ENCODE peak calls at places on chromosome 16, in four cellular contexts. E is BJ, R is GM06990, O is neural progenitor cell. T is an unnamed sample.

GRCh38 chr16:81198635-81199034 is 39.9 kb upstream of the BCO1 start:
- DNase-seq in R (no peak), O (no peak), E (no peak), T (no peak)

GRCh38 chr16:80518436-80518835 is 22.4 kb upstream of the DYNLRB2 start:
- DNase-seq in R (peak; percentile 9), E (no peak), O (no peak), T (no peak)

GRCh38 chr16:13873835-13874438 is 46.0 kb upstream of the ERCC4 start:
- DNase-seq in E (no peak), R (no peak), O (peak; percentile 75), T (no peak)

GRCh38 chr16:6642271-6642670 is 690.4 kb upstream of the RBFOX1 start:
- DNase-seq in E (no peak), R (no peak), O (no peak), T (no peak)

GRCh38 chr16:12054868-12055267 is 78.3 kb downstream of the SNX29 start:
- DNase-seq in E (no peak), R (no peak), O (no peak), T (no peak)

GRCh38 chr16:85168732-85169256 is 56.5 kb upstream of the CIBAR2 start:
- DNase-seq in O (peak; percentile 86), R (no peak), E (no peak), T (peak; percentile 88)

GRCh38 chr16:59385953-59386352 is 651.8 kb upstream of the GOT2 start:
- DNase-seq in E (peak; percentile 89), O (no peak), R (no peak), T (no peak)

GRCh38 chr16:73176577-73177013 is 128.7 kb upstream of the ZFHX3 start:
- DNase-seq in O (peak; percentile 27), R (no peak), E (peak; percentile 91), T (no peak)

GRCh38 chr16:21169249-21169981 is 10.9 kb downstream of the LDAF1 start:
- DNase-seq in R (no peak), E (no peak), O (no peak), T (no peak)

GRCh38 chr16:3182608-3183444 is 5.2 kb upstream of the OR1F1 start:
- DNase-seq in O (peak; percentile 73), E (no peak), R (peak; percentile 78), T (peak; percentile 65)

GRCh38 chr16:4685776-4686496 is 7.4 kb upstream of the NUDT16L1 start:
- DNase-seq in R (no peak), O (no peak), E (no peak), T (no peak)

GRCh38 chr16:5072334-5073278 is 963 bp downstream of the ALG1 start:
- DNase-seq in E (no peak), R (no peak), O (no peak), T (peak; percentile 11)

GRCh38 chr16:3067929-3068288 is 2.5 kb downstream of the IL32 start:
- DNase-seq in R (no peak), E (no peak), O (no peak), T (no peak)

GRCh38 chr16:963913-964695 is 6.7 kb downstream of the LMF1 start:
- DNase-seq in R (no peak), E (peak; percentile 12), O (no peak), T (no peak)

GRCh38 chr16:16101585-16101984 is 121.7 kb downstream of the ABCC6 start:
- DNase-seq in R (no peak), O (no peak), E (no peak), T (no peak)

GRCh38 chr16:68069511-68070248 is 15.5 kb upstream of the NFATC3 start:
- DNase-seq in O (no peak), E (no peak), R (no peak), T (peak; percentile 36)

GRCh38 chr16:17369441-17369951 is 101.3 kb downstream of the XYLT1 start:
- DNase-seq in R (peak; percentile 43), O (no peak), E (no peak), T (peak; percentile 46)

GRCh38 chr16:27492588-27492979 is 57.1 kb downstream of the GTF3C1 start:
- DNase-seq in O (no peak), E (no peak), R (no peak), T (no peak)

DNA sequence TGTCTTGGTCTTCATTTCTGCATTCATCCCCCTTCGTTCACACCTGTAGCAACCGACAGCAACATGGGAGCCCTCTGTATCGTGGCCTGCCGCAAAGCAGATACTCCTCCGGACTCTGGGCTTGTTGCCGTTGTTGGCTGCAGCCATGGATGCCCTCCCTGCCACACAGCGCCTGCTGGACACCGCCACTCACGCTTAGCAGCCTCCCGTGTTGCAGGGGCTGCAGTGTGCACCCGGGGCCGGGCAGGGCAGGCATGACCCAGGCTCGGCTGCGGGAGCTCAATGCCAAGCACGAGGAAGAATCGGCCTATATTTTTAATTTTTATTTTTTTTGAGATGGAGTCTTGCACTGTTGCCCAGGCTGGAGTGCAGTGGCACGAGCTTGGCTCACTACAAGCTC is 34.9 kb upstream of the ZNF629 start:
- DNase-seq in R (no peak), O (no peak), E (no peak), T (no peak)
- TF ChIP-seq CTCF in R (no peak), O (no peak), E (no peak), T (no peak)

GRCh38 chr16:56986361-56986760 is 3.0 kb upstream of the NLRC5 start:
- DNase-seq in R (no peak), E (no peak), O (no peak), T (no peak)

GRCh38 chr16:56983211-56983751 is 6.1 kb upstream of the NLRC5 start:
- DNase-seq in E (no peak), R (no peak), O (no peak), T (no peak)

GRCh38 chr16:56985962-56986360 is 3.4 kb upstream of the NLRC5 start:
- DNase-seq in O (no peak), E (no peak), R (no peak), T (peak; percentile 13)

GRCh38 chr16:56985288-56985961 is 3.9 kb upstream of the NLRC5 start:
- DNase-seq in E (peak; percentile 38), R (no peak), O (no peak), T (peak; percentile 20)

DNA sequence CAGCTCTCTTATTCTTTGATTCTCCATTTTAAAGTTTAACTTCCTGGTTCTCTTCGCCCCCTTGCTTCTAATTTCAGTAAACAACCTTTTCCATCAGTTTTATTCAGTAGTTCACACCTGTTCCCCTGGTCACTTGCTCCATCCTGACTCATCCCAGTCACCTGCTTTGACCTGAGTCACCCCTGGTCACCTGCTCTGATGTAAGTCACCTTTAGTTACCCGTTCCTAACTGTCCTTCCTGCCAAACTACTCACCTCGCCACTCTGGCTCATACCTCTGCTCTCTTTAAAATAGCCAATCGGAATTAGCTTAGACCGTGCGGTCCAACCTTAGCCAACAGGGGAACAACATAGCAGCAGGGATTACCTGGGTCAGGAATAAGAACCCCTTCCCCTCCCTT is 4.7 kb upstream of the NLRC5 start:
- DNase-seq in O (no peak), R (no peak), E (no peak), T (no peak)
- TF ChIP-seq CTCF in O (no peak), R (no peak), E (no peak), T (no peak)

GRCh38 chr16:52742052-52742451 is 195.1 kb upstream of the TOX3 start:
- DNase-seq in O (no peak), R (no peak), E (no peak), T (no peak)

GRCh38 chr16:52743702-52744101 is 196.8 kb upstream of the TOX3 start:
- DNase-seq in O (no peak), R (no peak), E (no peak), T (no peak)

GRCh38 chr16:52742608-52743007 is 195.7 kb upstream of the TOX3 start:
- DNase-seq in O (no peak), E (no peak), R (no peak), T (no peak)

GRCh38 chr16:52751035-52751434 is 204.1 kb upstream of the TOX3 start:
- DNase-seq in R (no peak), E (no peak), O (no peak), T (no peak)

GRCh38 chr16:52747196-52747595 is 200.3 kb upstream of the TOX3 start:
- DNase-seq in E (no peak), O (no peak), R (no peak), T (no peak)
- TF ChIP-seq CTCF in E (no peak), O (no peak), R (no peak), T (no peak)

GRCh38 chr16:87927195-87927562 is 9.2 kb downstream of the CA5A start:
- DNase-seq in R (no peak), O (no peak), E (no peak), T (no peak)
- TF ChIP-seq CTCF in R (peak; percentile 8), O (peak; percentile 32), E (no peak), T (no peak)

GRCh38 chr16:47972246-47972985 is 183.4 kb downstream of the ABCC12 start:
- DNase-seq in E (no peak), O (no peak), R (no peak), T (no peak)

GRCh38 chr16:47970291-47970931 is 185.4 kb downstream of the ABCC12 start:
- DNase-seq in O (peak; percentile 88), R (no peak), E (no peak), T (no peak)

GRCh38 chr16:47971225-47971624 is 184.6 kb downstream of the ABCC12 start:
- DNase-seq in E (no peak), O (no peak), R (no peak), T (no peak)

GRCh38 chr16:47976609-47977180 is 179.1 kb downstream of the ABCC12 start:
- DNase-seq in R (no peak), E (no peak), O (no peak), T (no peak)

DNA sequence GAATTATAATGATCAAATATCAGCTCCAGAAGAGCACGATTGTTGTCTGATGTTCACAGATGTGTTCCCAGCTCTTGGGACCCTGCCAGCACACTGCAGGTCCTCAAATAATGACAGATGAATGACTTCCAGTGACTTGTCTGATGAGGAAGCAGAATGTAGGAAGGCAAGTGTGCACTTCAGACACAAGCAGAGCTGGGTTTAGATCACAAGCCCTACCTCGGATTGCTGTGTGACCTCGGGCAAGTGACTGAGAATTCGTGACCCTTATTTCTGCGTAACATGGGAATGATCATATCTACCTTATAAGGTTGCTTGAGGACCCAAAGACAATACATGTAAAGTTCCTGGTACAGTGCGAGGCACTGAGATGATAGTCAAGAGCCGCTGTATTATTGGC is 182.2 kb downstream of the ABCC12 start:
- DNase-seq in O (no peak), E (no peak), R (no peak), T (no peak)
- TF ChIP-seq CTCF in O (no peak), E (no peak), R (no peak), T (no peak)

DNA sequence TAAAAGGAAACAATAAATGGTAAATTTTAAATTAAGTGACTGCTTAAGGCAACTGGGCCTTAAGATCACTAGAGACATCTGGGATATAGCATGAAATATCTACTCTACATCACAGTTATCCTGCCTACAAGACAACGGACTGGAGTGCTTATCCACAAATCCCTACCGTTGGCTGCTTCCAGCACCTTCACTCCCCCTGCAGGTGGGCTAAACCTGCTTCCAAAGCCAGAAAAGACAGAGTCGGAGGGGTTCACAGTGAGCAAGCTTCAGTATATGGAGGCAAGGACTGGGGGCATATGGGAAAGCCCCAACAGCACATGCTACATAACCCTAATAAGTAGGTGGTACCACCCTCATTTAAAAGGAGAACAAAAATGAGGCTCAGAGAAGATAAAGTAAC is 45.3 kb downstream of the GRIN2A start:
- DNase-seq in E (no peak), O (peak; percentile 50), R (no peak), T (no peak)
- TF ChIP-seq CTCF in E (no peak), O (peak; percentile 46), R (no peak), T (no peak)

DNA sequence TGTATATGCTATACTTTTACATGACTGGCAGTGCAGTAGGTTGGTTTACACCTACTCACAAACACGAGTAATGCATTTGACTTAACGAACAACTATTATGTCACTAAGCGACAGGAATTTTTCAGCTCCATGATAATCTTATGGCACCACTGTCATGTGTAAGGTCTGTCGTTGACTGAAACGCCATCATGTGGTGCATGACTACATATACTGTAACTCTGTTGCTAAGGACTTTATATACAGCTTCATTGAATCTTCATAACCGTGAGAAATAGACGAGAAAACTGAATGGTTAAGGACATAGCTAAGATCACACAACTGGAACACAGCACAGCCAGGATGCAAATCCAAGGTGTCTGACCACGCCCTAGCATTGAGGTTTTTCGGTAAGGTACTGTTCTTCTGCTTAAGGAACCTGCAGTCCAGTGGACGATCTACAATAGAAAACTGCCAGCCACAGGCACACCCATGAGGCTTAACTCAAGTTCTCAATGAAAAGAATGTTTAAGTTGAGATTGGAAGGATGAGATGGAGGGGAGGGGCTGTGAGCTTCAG is 3.3 kb downstream of the CFAP20 start:
- DNase-seq in R (no peak), E (no peak), O (no peak), T (no peak)
- TF ChIP-seq CTCF in R (no peak), E (no peak), O (no peak), T (no peak)